ENCODE peak calls at places on chromosomes 7 and 10, in ten cellular contexts. S is PC-3; I is CD8-positive, alpha-beta T cell; C is uterus; J is testis; N is mammary epithelial cell; Y is esophagus squamous epithelium; K is IMR-90; O is breast epithelium; G is naive thymus-derived CD4-positive, alpha-beta T cell. A is an unnamed sample.

GRCh38 chr7:24812313-24812945 is 55.2 kb upstream of the GSDME start:
- DNase-seq in S (peak; percentile 67), I (peak; percentile 64), C (peak; percentile 24), J (peak; percentile 62), N (peak; percentile 39), Y (no peak), K (peak; percentile 36), O (no peak), G (peak; percentile 32), A (peak; percentile 66)

GRCh38 chr10:26887611-26888215 is 27.0 kb upstream of the ABI1 start:
- DNase-seq in S (peak; percentile 35), I (no peak), C (no peak), J (no peak), N (peak; percentile 58), Y (no peak), K (peak; percentile 12), O (no peak), G (no peak), A (no peak)

GRCh38 chr7:100837099-100837836 is 9.9 kb upstream of the EPHB4 start:
- DNase-seq in S (no peak), I (peak; percentile 86), C (peak; percentile 91), J (peak; percentile 93), N (peak; percentile 84), Y (peak; percentile 51), K (peak; percentile 90), O (peak; percentile 91), G (peak; percentile 42), A (peak; percentile 90)

GRCh38 chr10:88181902-88182671 is 318.7 kb downstream of the PTEN start:
- DNase-seq in S (no peak), I (no peak), C (no peak), J (no peak), N (no peak), Y (no peak), K (no peak), O (no peak), G (no peak), A (no peak)

GRCh38 chr10:125001313-125002043 is 59.6 kb downstream of the ZRANB1 start:
- DNase-seq in S (no peak), I (peak; percentile 42), C (no peak), J (peak; percentile 19), N (peak; percentile 48), Y (no peak), K (no peak), O (peak; percentile 24), G (no peak), A (peak; percentile 31)

GRCh38 chr10:4515711-4516110 is 310.3 kb upstream of the AKR1E2 start:
- DNase-seq in S (no peak), I (no peak), C (no peak), J (no peak), N (no peak), Y (no peak), K (no peak), O (no peak), G (no peak), A (no peak)

GRCh38 chr10:11874568-11875182 is 51.5 kb downstream of the PROSER2 start:
- DNase-seq in S (peak; percentile 68), I (no peak), C (peak; percentile 42), J (peak; percentile 76), N (peak; percentile 72), Y (no peak), K (peak; percentile 12), O (peak; percentile 83), G (no peak), A (peak; percentile 47)

GRCh38 chr7:101817031-101817929 is at the start of gene CUX1:
- DNase-seq in S (peak; percentile 22), I (peak; percentile 61), C (peak; percentile 46), J (no peak), N (no peak), Y (no peak), K (no peak), O (no peak), G (peak; percentile 26), A (peak; percentile 54)

GRCh38 chr10:314871-315270 is 179.6 kb downstream of the ZMYND11 start:
- DNase-seq in S (no peak), I (no peak), C (no peak), J (no peak), N (no peak), Y (no peak), K (peak; percentile 29), O (no peak), G (no peak), A (no peak)

GRCh38 chr10:132677096-132677904 is 108.6 kb downstream of the NKX6-2 start:
- DNase-seq in S (no peak), I (no peak), C (peak; percentile 10), J (peak; percentile 12), N (no peak), Y (no peak), K (no peak), O (no peak), G (no peak), A (no peak)

GRCh38 chr10:109743141-109744120 is 179.9 kb downstream of the XPNPEP1 start:
- DNase-seq in S (peak; percentile 74), I (no peak), C (peak; percentile 15), J (no peak), N (no peak), Y (no peak), K (no peak), O (no peak), G (no peak), A (no peak)

GRCh38 chr10:93461124-93461806 is 20.9 kb downstream of the MYOF start:
- DNase-seq in S (peak; percentile 14), I (no peak), C (peak; percentile 13), J (no peak), N (no peak), Y (no peak), K (peak; percentile 82), O (no peak), G (no peak), A (no peak)

GRCh38 chr7:131431756-131432155 is 104.1 kb downstream of the MKLN1 start:
- DNase-seq in S (no peak), I (no peak), C (no peak), J (no peak), N (no peak), Y (no peak), K (no peak), O (no peak), G (no peak), A (no peak)

GRCh38 chr10:64430690-64431323 is 909.6 kb downstream of the REEP3 start:
- DNase-seq in S (peak; percentile 81), I (no peak), C (no peak), J (peak; percentile 52), N (no peak), Y (no peak), K (no peak), O (no peak), G (no peak), A (no peak)

GRCh38 chr10:24477925-24478324 is 245.8 kb downstream of the ARHGAP21 start:
- DNase-seq in S (no peak), I (no peak), C (no peak), J (no peak), N (no peak), Y (no peak), K (no peak), O (no peak), G (no peak), A (no peak)
- H3K36me3 ChIP-seq in S (peaks cover 22% of the 10 kb centered on the region), I (no peaks in the 10 kb centered on the region), C (no peaks in the 10 kb centered on the region), J (no peaks in the 10 kb centered on the region), N (peaks cover 9% of the 10 kb centered on the region), Y (peaks cover 62% of the 10 kb centered on the region), K (peaks cover 17% of the 10 kb centered on the region), O (no peaks in the 10 kb centered on the region), G (no peaks in the 10 kb centered on the region), A (peaks cover 9% of the 10 kb centered on the region)

GRCh38 chr10:119908201-119908600 is 15.7 kb downstream of the SEC23IP start:
- DNase-seq in S (no peak), I (no peak), C (no peak), J (no peak), N (no peak), Y (no peak), K (no peak), O (no peak), G (no peak), A (no peak)

DNA sequence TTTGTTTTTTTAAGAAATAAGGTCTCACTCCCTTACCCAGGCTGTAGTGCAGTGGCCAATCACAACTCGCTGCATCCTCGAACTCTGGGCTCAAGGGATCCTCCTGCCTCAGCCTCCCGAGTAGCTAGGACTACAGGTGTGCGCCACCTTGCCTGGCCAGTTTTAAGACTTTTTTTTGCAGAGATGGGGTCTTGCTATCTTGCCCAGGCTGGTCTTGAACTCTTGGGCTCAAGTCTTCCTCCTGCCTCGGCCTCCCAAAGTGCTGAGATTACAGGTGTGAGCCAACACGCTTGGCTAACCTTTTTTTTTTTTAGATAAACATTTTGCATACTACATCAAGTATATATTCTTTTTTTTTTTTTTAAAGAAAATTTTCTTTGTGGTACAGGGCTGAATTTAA is 18.2 kb downstream of the SEC23IP start:
- DNase-seq in S (no peak), I (no peak), C (no peak), J (no peak), N (no peak), Y (no peak), K (no peak), O (no peak), G (no peak), A (no peak)
- H3K36me3 ChIP-seq in S (peaks cover 5% of the 10 kb centered on the region), I (peaks cover 17% of the 10 kb centered on the region), C (no peaks in the 10 kb centered on the region), J (no peaks in the 10 kb centered on the region), N (peaks cover 14% of the 10 kb centered on the region), Y (peaks cover 98% of the 10 kb centered on the region), K (peaks cover 39% of the 10 kb centered on the region), O (no peaks in the 10 kb centered on the region), G (peaks cover 9% of the 10 kb centered on the region), A (peaks cover 98% of the 10 kb centered on the region)

GRCh38 chr7:6407434-6407833 is 40.3 kb downstream of the DAGLB start:
- DNase-seq in S (no peak), I (no peak), C (no peak), J (no peak), N (no peak), Y (no peak), K (peak; percentile 20), O (no peak), G (no peak), A (no peak)
- H3K36me3 ChIP-seq in S (peaks cover 44% of the 10 kb centered on the region), I (peaks cover 49% of the 10 kb centered on the region), C (no peaks in the 10 kb centered on the region), J (no peaks in the 10 kb centered on the region), N (peaks cover 37% of the 10 kb centered on the region), Y (peaks cover 100% of the 10 kb centered on the region), K (peaks cover 74% of the 10 kb centered on the region), O (peaks cover 14% of the 10 kb centered on the region), G (peaks cover 13% of the 10 kb centered on the region), A (peaks cover 100% of the 10 kb centered on the region)

GRCh38 chr7:17336168-17336567 is 37.7 kb downstream of the AHR start:
- DNase-seq in S (no peak), I (no peak), C (no peak), J (no peak), N (no peak), Y (no peak), K (no peak), O (no peak), G (no peak), A (no peak)

GRCh38 chr7:17339139-17339538 is 40.7 kb downstream of the AHR start:
- DNase-seq in S (no peak), I (no peak), C (no peak), J (no peak), N (no peak), Y (no peak), K (no peak), O (no peak), G (no peak), A (no peak)

GRCh38 chr7:17339952-17340351 is 41.5 kb downstream of the AHR start:
- DNase-seq in S (no peak), I (no peak), C (no peak), J (no peak), N (no peak), Y (no peak), K (no peak), O (peak; percentile 33), G (no peak), A (no peak)

GRCh38 chr7:17342726-17343125 is 44.3 kb downstream of the AHR start:
- DNase-seq in S (no peak), I (no peak), C (no peak), J (no peak), N (no peak), Y (no peak), K (no peak), O (no peak), G (no peak), A (no peak)

GRCh38 chr7:17340655-17341054 is 42.2 kb downstream of the AHR start:
- DNase-seq in S (no peak), I (no peak), C (no peak), J (no peak), N (no peak), Y (no peak), K (no peak), O (no peak), G (no peak), A (no peak)
- H3K36me3 ChIP-seq in S (peaks cover 43% of the 10 kb centered on the region), I (peaks cover 7% of the 10 kb centered on the region), C (no peaks in the 10 kb centered on the region), J (peaks cover 4% of the 10 kb centered on the region), N (peaks cover 27% of the 10 kb centered on the region), Y (peaks cover 77% of the 10 kb centered on the region), K (peaks cover 12% of the 10 kb centered on the region), O (no peaks in the 10 kb centered on the region), G (no peaks in the 10 kb centered on the region), A (peaks cover 73% of the 10 kb centered on the region)